ENCODE peak calls at places on chromosome 14, in ten cellular contexts. Q is mammary epithelial cell, I is K562, L is neural progenitor cell, V is hepatocyte, R is SK-N-SH, P is OCI-LY7, J is fibroblast of lung, Z is HCT116, E is H1. W is an unnamed sample.

GRCh38 chr14:77086017-77086727 is 11.9 kb upstream of the CIPC start:
- DNase-seq in Q (peak; percentile 76), I (no peak), L (peak; percentile 62), V (peak; percentile 71), R (no peak), P (no peak), J (peak; percentile 72), Z (no peak), E (no peak), W (no peak)

GRCh38 chr14:52856139-52856538 is 64.7 kb upstream of the GNPNAT1 start:
- DNase-seq in Q (no peak), I (no peak), L (no peak), V (no peak), R (no peak), P (no peak), J (peak; percentile 80), Z (no peak), E (no peak), W (no peak)

GRCh38 chr14:55599250-55599879 is 19.4 kb downstream of the KTN1 start:
- DNase-seq in Q (no peak), I (no peak), L (no peak), V (peak; percentile 42), R (no peak), P (no peak), J (no peak), Z (peak; percentile 75), E (no peak), W (no peak)

GRCh38 chr14:49972199-49972671 is 79.4 kb downstream of the ARF6 start:
- DNase-seq in Q (peak; percentile 66), I (no peak), L (no peak), V (no peak), R (no peak), P (peak; percentile 62), J (peak; percentile 76), Z (no peak), E (no peak), W (no peak)

GRCh38 chr14:76908834-76909233 is 82.6 kb downstream of the LRRC74A start:
- DNase-seq in Q (no peak), I (no peak), L (no peak), V (no peak), R (no peak), P (peak; percentile 50), J (no peak), Z (no peak), E (no peak), W (peak; percentile 83)

GRCh38 chr14:37819155-37820015 is 224.0 kb downstream of the TTC6 start:
- DNase-seq in Q (peak; percentile 52), I (no peak), L (no peak), V (no peak), R (no peak), P (no peak), J (peak; percentile 79), Z (no peak), E (no peak), W (no peak)

GRCh38 chr14:73133795-73134194 is 2.5 kb upstream of the PSEN1 start:
- DNase-seq in Q (no peak), I (no peak), L (no peak), V (no peak), R (no peak), P (peak; percentile 6), J (no peak), Z (no peak), E (no peak), W (no peak)

GRCh38 chr14:45201908-45202307 is 51.1 kb downstream of the MIS18BP1 start:
- DNase-seq in Q (no peak), I (no peak), L (peak; percentile 12), V (peak; percentile 12), R (peak; percentile 3), P (peak; percentile 55), J (peak; percentile 41), Z (no peak), E (no peak), W (peak; percentile 55)

GRCh38 chr14:54637270-54637669 is 70.3 kb downstream of the SAMD4A start:
- DNase-seq in Q (no peak), I (peak; percentile 7), L (no peak), V (no peak), R (no peak), P (no peak), J (no peak), Z (no peak), E (no peak), W (no peak)

GRCh38 chr14:100875861-100876590 is 27.5 kb downstream of the RTL1 start:
- DNase-seq in Q (no peak), I (no peak), L (no peak), V (no peak), R (no peak), P (no peak), J (no peak), Z (no peak), E (no peak), W (no peak)

GRCh38 chr14:59277659-59278058 is 89.2 kb downstream of the DAAM1 start:
- DNase-seq in Q (no peak), I (peak; percentile 29), L (no peak), V (no peak), R (no peak), P (no peak), J (no peak), Z (no peak), E (no peak), W (no peak)
- H3K4me1 ChIP-seq in Q (peaks cover 70% of the 10 kb centered on the region), I (peaks cover 11% of the 10 kb centered on the region), L (peaks cover 17% of the 10 kb centered on the region), V (peaks cover 13% of the 10 kb centered on the region), R (peaks cover 41% of the 10 kb centered on the region), P (peaks cover 34% of the 10 kb centered on the region), J (peaks cover 50% of the 10 kb centered on the region), Z (peaks cover 72% of the 10 kb centered on the region), E (no peaks in the 10 kb centered on the region), W (no peaks in the 10 kb centered on the region)

DNA sequence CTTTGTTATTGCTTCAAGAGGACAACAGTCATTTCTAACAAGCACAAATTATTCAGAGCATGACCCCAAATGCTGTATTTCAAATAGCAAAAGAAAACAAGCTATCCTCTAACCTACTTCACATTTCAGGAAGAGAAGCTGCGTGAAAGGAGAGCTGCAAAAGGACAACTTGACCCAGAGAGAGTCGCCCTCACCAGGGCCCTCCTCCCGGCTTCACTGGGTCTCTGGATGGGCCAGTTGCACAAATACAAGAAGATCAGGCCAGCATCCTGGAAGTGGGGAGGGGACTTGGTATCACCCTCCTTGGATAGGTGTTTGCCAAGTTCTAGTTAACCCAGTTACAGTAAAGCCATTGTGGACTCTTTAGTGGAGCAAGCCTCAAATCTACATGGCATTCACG is 166.8 kb upstream of the DIO2 start:
- DNase-seq in Q (no peak), I (no peak), L (no peak), V (no peak), R (no peak), P (no peak), J (no peak), Z (no peak), E (no peak), W (no peak)
- H2AFZ ChIP-seq in Q (no peak overlapping the region), I (no peak overlapping the region), L (no peak overlapping the region), V (no peak overlapping the region), R (no peak overlapping the region), P (no peak overlapping the region), J (no peak overlapping the region), Z (no peak overlapping the region), E (no peak overlapping the region), W (no peak overlapping the region)

GRCh38 chr14:31194661-31195060 is 12.9 kb downstream of the HECTD1 start:
- DNase-seq in Q (no peak), I (no peak), L (no peak), V (no peak), R (no peak), P (no peak), J (peak; percentile 3), Z (no peak), E (no peak), W (no peak)

GRCh38 chr14:31197671-31198070 is 9.9 kb downstream of the HECTD1 start:
- DNase-seq in Q (no peak), I (no peak), L (no peak), V (no peak), R (no peak), P (no peak), J (no peak), Z (no peak), E (no peak), W (no peak)

GRCh38 chr14:31196839-31197477 is 10.6 kb downstream of the HECTD1 start:
- DNase-seq in Q (no peak), I (peak; percentile 19), L (no peak), V (no peak), R (no peak), P (no peak), J (no peak), Z (no peak), E (no peak), W (no peak)

GRCh38 chr14:31190717-31191263 is 16.8 kb downstream of the HECTD1 start:
- DNase-seq in Q (no peak), I (no peak), L (no peak), V (no peak), R (no peak), P (no peak), J (no peak), Z (no peak), E (no peak), W (no peak)

DNA sequence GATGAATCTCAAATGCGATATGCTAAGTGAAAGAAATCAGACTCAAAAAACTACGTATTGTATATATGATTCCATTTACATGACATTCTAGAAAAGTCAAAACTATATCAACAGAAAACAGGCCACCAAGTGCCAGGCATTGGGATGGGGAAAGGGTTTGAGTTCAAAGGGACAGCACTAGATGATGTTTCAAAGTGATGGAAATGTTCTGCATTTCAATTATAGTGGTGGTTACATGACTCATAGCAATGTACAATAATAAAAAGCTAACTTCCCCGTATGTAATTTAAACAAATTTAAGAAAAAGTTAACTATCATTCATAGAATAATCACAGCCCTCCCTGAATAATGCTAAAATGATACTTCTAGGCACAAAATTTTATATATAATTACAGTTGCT is 13.5 kb downstream of the HECTD1 start:
- DNase-seq in Q (no peak), I (no peak), L (no peak), V (no peak), R (no peak), P (no peak), J (peak; percentile 40), Z (no peak), E (no peak), W (no peak)
- H4K20me1 ChIP-seq in Q (no peaks in the 10 kb centered on the region), I (peaks cover 6% of the 10 kb centered on the region), L (peaks cover 41% of the 10 kb centered on the region), V (peaks cover 60% of the 10 kb centered on the region), R (peaks cover 37% of the 10 kb centered on the region), P (peaks cover 16% of the 10 kb centered on the region), J (no peaks in the 10 kb centered on the region), Z (peaks cover 3% of the 10 kb centered on the region), E (peaks cover 2% of the 10 kb centered on the region), W (peaks cover 61% of the 10 kb centered on the region)

GRCh38 chr14:61191751-61192150 is 89.4 kb downstream of the TMEM30B start:
- DNase-seq in Q (no peak), I (no peak), L (no peak), V (no peak), R (no peak), P (no peak), J (no peak), Z (no peak), E (no peak), W (no peak)

GRCh38 chr14:61188936-61189808 is 92.0 kb downstream of the TMEM30B start:
- DNase-seq in Q (no peak), I (peak; percentile 16), L (peak; percentile 82), V (peak; percentile 71), R (peak; percentile 73), P (no peak), J (peak; percentile 74), Z (no peak), E (no peak), W (no peak)

GRCh38 chr14:61192970-61193369 is 88.2 kb downstream of the TMEM30B start:
- DNase-seq in Q (no peak), I (no peak), L (no peak), V (no peak), R (no peak), P (no peak), J (peak; percentile 62), Z (no peak), E (no peak), W (no peak)

GRCh38 chr14:61188196-61188595 is 92.9 kb downstream of the TMEM30B start:
- DNase-seq in Q (no peak), I (no peak), L (peak; percentile 21), V (no peak), R (no peak), P (no peak), J (peak; percentile 39), Z (no peak), E (no peak), W (no peak)

GRCh38 chr14:61190341-61190740 is 90.8 kb downstream of the TMEM30B start:
- DNase-seq in Q (no peak), I (no peak), L (no peak), V (no peak), R (no peak), P (no peak), J (no peak), Z (no peak), E (no peak), W (no peak)
- H3K4me1 ChIP-seq in Q (peaks cover 4% of the 10 kb centered on the region), I (no peaks in the 10 kb centered on the region), L (peaks cover 20% of the 10 kb centered on the region), V (peaks cover 4% of the 10 kb centered on the region), R (peaks cover 4% of the 10 kb centered on the region), P (no peaks in the 10 kb centered on the region), J (peaks cover 17% of the 10 kb centered on the region), Z (peaks cover 7% of the 10 kb centered on the region), E (peaks cover 10% of the 10 kb centered on the region), W (no peaks in the 10 kb centered on the region)